ENCODE peak calls at places on chromosomes 3 and 15, in six cellular contexts. F is AG04450, N is nucleus accumbens, B is T-helper 1 cell, O is NCI-H1092, R is GM20000. V is an unnamed sample.

GRCh38 chr3:119769394-119770149 is 12.3 kb upstream of the NR1I2 start:
- DNase-seq in F (no peak), N (no peak), B (no peak), O (no peak), R (no peak), V (no peak)

GRCh38 chr3:33645060-33645841 is 72.8 kb downstream of the CLASP2 start:
- DNase-seq in F (no peak), N (no peak), B (peak; percentile 16), O (no peak), R (no peak), V (no peak)

GRCh38 chr15:77418341-77419049 is 1.4 kb downstream of the PEAK1 start:
- DNase-seq in F (no peak), N (no peak), B (no peak), O (no peak), R (no peak), V (no peak)

GRCh38 chr3:18442743-18443669 is 17.9 kb upstream of the SATB1 start:
- DNase-seq in F (no peak), N (no peak), B (no peak), O (no peak), R (peak; percentile 11), V (no peak)

GRCh38 chr3:174440350-174440716 is 418.8 kb upstream of the NAALADL2 start:
- DNase-seq in F (no peak), N (no peak), B (no peak), O (peak; percentile 20), R (no peak), V (peak; percentile 10)

GRCh38 chr3:28502555-28502954 is 153.9 kb upstream of the AZI2 start:
- DNase-seq in F (no peak), N (no peak), B (no peak), O (no peak), R (no peak), V (no peak)

GRCh38 chr15:92336588-92336987 is 57.1 kb upstream of the ST8SIA2 start:
- DNase-seq in F (no peak), N (no peak), B (no peak), O (no peak), R (no peak), V (no peak)

GRCh38 chr3:131374741-131375140 is 6.8 kb upstream of the NUDT16 start:
- DNase-seq in F (no peak), N (no peak), B (no peak), O (no peak), R (no peak), V (no peak)

GRCh38 chr3:62548806-62549205 is 175.5 kb upstream of the FEZF2 start:
- DNase-seq in F (no peak), N (no peak), B (no peak), O (no peak), R (no peak), V (no peak)

GRCh38 chr15:57583282-57583681 is 8.4 kb upstream of the MYZAP start:
- DNase-seq in F (no peak), N (no peak), B (no peak), O (no peak), R (no peak), V (no peak)

GRCh38 chr15:51678081-51678480 is 3.2 kb upstream of the SCG3 start:
- DNase-seq in F (no peak), N (no peak), B (no peak), O (no peak), R (no peak), V (no peak)

GRCh38 chr3:36124118-36124796 is 256.0 kb upstream of the STAC start:
- DNase-seq in F (no peak), N (no peak), B (no peak), O (peak; percentile 4), R (no peak), V (no peak)

GRCh38 chr15:35394416-35394815 is 151.5 kb downstream of the DPH6 start:
- DNase-seq in F (no peak), N (no peak), B (no peak), O (no peak), R (no peak), V (no peak)

GRCh38 chr3:177641206-177641605 is 443.9 kb upstream of the TBL1XR1 start:
- DNase-seq in F (no peak), N (no peak), B (no peak), O (no peak), R (no peak), V (no peak)

GRCh38 chr3:157746391-157746790 is 243.2 kb upstream of the VEPH1 start:
- DNase-seq in F (no peak), N (no peak), B (no peak), O (no peak), R (no peak), V (no peak)

GRCh38 chr3:32200490-32200889 is 38.0 kb upstream of the CMTM8 start:
- DNase-seq in F (no peak), N (no peak), B (no peak), O (peak; percentile 6), R (no peak), V (no peak)

GRCh38 chr15:78914027-78914764 is 30.6 kb downstream of the CTSH start:
- DNase-seq in F (no peak), N (no peak), B (no peak), O (no peak), R (no peak), V (no peak)

GRCh38 chr3:111768571-111769100 is 90.4 kb upstream of the PHLDB2 start:
- DNase-seq in F (peak; percentile 43), N (no peak), B (no peak), O (no peak), R (no peak), V (no peak)

GRCh38 chr15:33091983-33092688 is 102.4 kb downstream of the FMN1 start:
- DNase-seq in F (no peak), N (no peak), B (no peak), O (no peak), R (no peak), V (no peak)

GRCh38 chr3:17287006-17287689 is 402.4 kb downstream of the PLCL2 start:
- DNase-seq in F (no peak), N (no peak), B (no peak), O (no peak), R (no peak), V (no peak)

GRCh38 chr3:134362670-134363380 is 11.4 kb downstream of the AMOTL2 start:
- DNase-seq in F (no peak), N (no peak), B (no peak), O (no peak), R (no peak), V (no peak)

GRCh38 chr3:136544532-136544931 is 207.6 kb downstream of the STAG1 start:
- DNase-seq in F (no peak), N (no peak), B (no peak), O (no peak), R (no peak), V (no peak)

GRCh38 chr15:97082835-97083234 is 752.3 kb downstream of the NR2F2 start:
- DNase-seq in F (no peak), N (no peak), B (no peak), O (no peak), R (no peak), V (no peak)

GRCh38 chr15:67479781-67480180 is 41.1 kb upstream of the C15orf61 start:
- DNase-seq in F (no peak), N (no peak), B (no peak), O (no peak), R (no peak), V (no peak)

GRCh38 chr15:64928626-64929220 is 17.0 kb downstream of the ANKDD1A start:
- DNase-seq in F (no peak), N (no peak), B (no peak), O (no peak), R (no peak), V (no peak)

GRCh38 chr3:46538803-46539442 is 27.2 kb downstream of the LRRC2 start:
- DNase-seq in F (no peak), N (no peak), B (peak; percentile 82), O (no peak), R (peak; percentile 71), V (peak; percentile 99)

GRCh38 chr3:122695927-122696561 is 15.4 kb downstream of the PARP14 start:
- DNase-seq in F (no peak), N (no peak), B (no peak), O (no peak), R (no peak), V (no peak)

GRCh38 chr15:70509282-70510272 is 253.8 kb downstream of the UACA start:
- DNase-seq in F (no peak), N (no peak), B (no peak), O (no peak), R (no peak), V (no peak)

GRCh38 chr3:170429050-170429449 is 10.4 kb downstream of the CLDN11 start:
- DNase-seq in F (no peak), N (no peak), B (no peak), O (no peak), R (no peak), V (no peak)

V was measured in OCI-LY7.